ENCODE peak calls at places on chromosomes 4 and X, in eight cellular contexts. C is mesendoderm; F is ascending aorta; G is NCI-H748 treated with DMSO at 0.1 percent for 48 hours; Z is activated T-helper 2 cell treated with anti-CD3 and anti-CD28 coated beads, Interferon-gamma antibody, Interleukin-2, Interleukin-4, amounts not matched to agents 10 μg/mL and 5 μg/mL and 100 μg/mL, durations not matched to agents 14 hours and 24 hours and 36 hours; X is amniotic stem cell; R is fibroblast of mammary gland; Y is activated T-helper 1 cell treated with anti-CD3 and anti-CD28 coated beads, Interleukin-2, amount 50 U/mL, for 16 hours. D is an unnamed sample.

GRCh38 chrX:109954333-109954732 is 48.6 kb upstream of the TMEM164 start:
- DNase-seq in X (no peak), R (peak), Y (no peak), G (no peak), C (no peak), Z (no peak), F (no peak), D (peak)

GRCh38 chrX:21166302-21166982 is 207.8 kb upstream of the CNKSR2 start:
- DNase-seq in F (no peak), X (no peak), G (no peak), Y (no peak), R (peak), C (peak), Z (no peak), D (peak)

GRCh38 chrX:105650577-105650976 is 171.8 kb upstream of the NRK start:
- DNase-seq in F (no peak), Z (no peak), G (no peak), X (no peak), Y (no peak), R (no peak), C (no peak), D (no peak)

GRCh38 chr4:98027827-98028226 is 115.4 kb downstream of the STPG2 start:
- DNase-seq in X (no peak), Z (no peak), G (no peak), R (peak), F (no peak), C (peak), Y (no peak), D (no peak)

GRCh38 chr4:175504316-175504715 is 307.7 kb downstream of the GPM6A start:
- DNase-seq in C (no peak), Z (no peak), F (no peak), G (no peak), R (no peak), Y (no peak), X (no peak), D (no peak)

GRCh38 chr4:184329235-184330007 is 111.7 kb upstream of the ENPP6 start:
- DNase-seq in F (no peak), X (no peak), G (no peak), Z (no peak), R (no peak), C (no peak), Y (no peak), D (no peak)

GRCh38 chrX:1212532-1212931 is at the start of gene CRLF2:
- DNase-seq in R (peak), X (no peak), G (no peak), F (no peak), Y (no peak), Z (peak), C (no peak), D (no peak)

GRCh38 chr4:14726441-14727405 is 275.6 kb upstream of the CPEB2 start:
- DNase-seq in C (peak), Z (no peak), F (no peak), R (peak), Y (no peak), X (peak), G (no peak), D (peak)

GRCh38 chr4:36056128-36056527 is 188.2 kb downstream of the ARAP2 start:
- DNase-seq in F (no peak), X (no peak), C (no peak), Y (no peak), Z (no peak), R (no peak), G (no peak), D (no peak)

GRCh38 chrX:48918644-48919340 is at the start of gene PIM2:
- DNase-seq in R (peak), Y (peak), F (peak), X (peak), G (peak), Z (peak), C (peak), D (peak)

GRCh38 chrX:129748265-129748664 is 9.5 kb downstream of the XPNPEP2 start:
- DNase-seq in Y (no peak), G (no peak), F (no peak), Z (no peak), X (no peak), R (peak), C (no peak), D (no peak)

GRCh38 chrX:38138157-38138556 is 82.5 kb downstream of the SRPX start:
- DNase-seq in X (no peak), Z (no peak), R (no peak), C (peak), G (no peak), F (no peak), Y (no peak), D (no peak)

GRCh38 chr4:138050601-138051000 is 191.5 kb downstream of the SLC7A11 start:
- DNase-seq in F (no peak), Z (no peak), X (no peak), Y (no peak), C (peak), G (no peak), R (no peak), D (no peak)

GRCh38 chr4:31645211-31645610 is 925.0 kb downstream of the PCDH7 start:
- DNase-seq in F (no peak), R (no peak), X (no peak), Z (no peak), Y (no peak), G (no peak), C (no peak), D (no peak)

GRCh38 chr4:105274504-105274903 is 127.8 kb downstream of the TET2 start:
- DNase-seq in X (no peak), C (no peak), Z (no peak), G (no peak), Y (no peak), R (peak), F (no peak), D (no peak)

GRCh38 chrX:46630141-46630540 is 56.6 kb downstream of the CHST7 start:
- DNase-seq in Z (no peak), X (no peak), Y (no peak), R (peak), F (no peak), C (no peak), G (no peak), D (no peak)

GRCh38 chr4:152398060-152398459 is 137.8 kb downstream of the FBXW7 start:
- DNase-seq in Y (no peak), X (no peak), C (no peak), Z (no peak), G (peak), R (peak), F (no peak), D (no peak)

GRCh38 chr4:32864713-32865351 is 2144.7 kb downstream of the PCDH7 start:
- DNase-seq in G (no peak), X (no peak), R (peak), Z (no peak), Y (no peak), F (no peak), C (peak), D (no peak)

GRCh38 chr4:6722891-6723290 is 6.9 kb downstream of the BLOC1S4 start:
- DNase-seq in R (no peak), X (no peak), Z (no peak), G (no peak), F (no peak), Y (no peak), C (no peak), D (no peak)

GRCh38 chr4:35725131-35725530 is 519.2 kb downstream of the ARAP2 start:
- DNase-seq in F (no peak), R (no peak), G (no peak), X (no peak), C (peak), Y (no peak), Z (no peak), D (no peak)

GRCh38 chr4:123401466-123402175 is 5.0 kb downstream of the SPRY1 start:
- DNase-seq in Y (no peak), X (no peak), C (peak), F (no peak), Z (no peak), G (no peak), R (no peak), D (no peak)

GRCh38 chr4:186132577-186133277 is 28.2 kb downstream of the FAM149A start:
- DNase-seq in Y (no peak), F (no peak), X (peak), Z (no peak), R (peak), G (no peak), C (peak), D (no peak)

GRCh38 chr4:3801931-3802550 is 35.9 kb downstream of the ADRA2C start:
- DNase-seq in Y (no peak), R (no peak), C (no peak), X (no peak), Z (no peak), G (no peak), F (no peak), D (no peak)

GRCh38 chr4:67744561-67745283 is 9.5 kb downstream of the GNRHR start:
- DNase-seq in C (no peak), G (no peak), Z (no peak), Y (no peak), X (no peak), R (peak), F (no peak), D (no peak)

GRCh38 chrX:72367524-72367923 is 61.8 kb upstream of the CITED1 start:
- DNase-seq in R (no peak), X (no peak), G (no peak), Y (no peak), C (no peak), Z (no peak), F (no peak), D (no peak)

GRCh38 chrX:107662824-107663223 is 34.5 kb downstream of the PRPS1 start:
- DNase-seq in X (no peak), Y (no peak), G (no peak), C (peak), F (no peak), Z (no peak), R (no peak), D (no peak)

GRCh38 chr4:40856836-40857362 is 107.1 kb downstream of the NSUN7 start:
- DNase-seq in Y (peak), R (peak), X (no peak), Z (peak), F (peak), C (peak), G (peak), D (no peak)

GRCh38 chrX:1355131-1355799 is 18.7 kb downstream of the IL3RA start:
- DNase-seq in C (peak), F (no peak), X (no peak), Z (no peak), Y (no peak), G (no peak), R (no peak), D (no peak)

GRCh38 chr4:94011190-94011589 is 182.6 kb downstream of the ATOH1 start:
- DNase-seq in G (no peak), Y (no peak), Z (no peak), C (peak), X (no peak), R (no peak), F (no peak), D (no peak)

GRCh38 chrX:84340981-84341380 is 153.0 kb upstream of the RPS6KA6 start:
- DNase-seq in Y (no peak), F (no peak), C (no peak), X (no peak), R (peak), Z (no peak), G (no peak), D (no peak)

GRCh38 chr4:143341186-143341755 is 4.6 kb downstream of the GAB1 start:
- DNase-seq in Z (no peak), Y (no peak), G (no peak), X (no peak), F (no peak), R (no peak), C (no peak), D (no peak)

GRCh38 chrX:34866636-34867035 is 76.0 kb upstream of the FAM47B start:
- DNase-seq in X (no peak), R (peak), C (no peak), Y (no peak), F (no peak), Z (no peak), G (no peak), D (no peak)

GRCh38 chr4:20490734-20491133 is 209.5 kb upstream of the PACRGL start:
- DNase-seq in F (no peak), R (no peak), G (no peak), C (no peak), X (no peak), Y (no peak), Z (no peak), D (no peak)

GRCh38 chr4:1910643-1911042 is 39.5 kb downstream of the NSD2 start:
- DNase-seq in Z (no peak), Y (no peak), X (no peak), R (peak), G (no peak), C (peak), F (no peak), D (no peak)

GRCh38 chr4:139453041-139453370 is 915 bp upstream of the RAB33B start:
- DNase-seq in G (peak), Z (no peak), Y (peak), R (no peak), F (no peak), X (peak), C (peak), D (no peak)